ENCODE peak calls at places on chromosomes 1 and 21, in five cellular contexts. Y is Caki2, X is thoracic aorta, T is cardiac fibroblast, O is fibroblast of pulmonary artery. N is an unnamed sample.

GRCh38 chr21:34807881-34808568 is 139.2 kb downstream of the CLIC6 start:
- DNase-seq in T (peak; percentile 94), O (peak; percentile 96), Y (peak; percentile 80), X (no peak), N (peak; percentile 97)

GRCh38 chr1:113763651-113764050 is 4.4 kb upstream of the PHTF1 start:
- DNase-seq in Y (no peak), X (no peak), O (no peak), T (no peak), N (no peak)

GRCh38 chr1:22711591-22712501 is 1.2 kb downstream of the EPHB2 start:
- DNase-seq in Y (no peak), O (peak; percentile 30), X (no peak), T (peak; percentile 27), N (peak; percentile 48)

GRCh38 chr1:177302365-177303044 is 131.7 kb downstream of the BRINP2 start:
- DNase-seq in X (no peak), Y (no peak), O (no peak), T (peak; percentile 10), N (no peak)

GRCh38 chr1:51969038-51969705 is 21.3 kb downstream of the RAB3B start:
- DNase-seq in X (no peak), Y (no peak), O (peak; percentile 77), T (peak; percentile 65), N (peak; percentile 92)

GRCh38 chr1:47378147-47378546 is 37.9 kb upstream of the FOXE3 start:
- DNase-seq in Y (no peak), O (no peak), T (no peak), X (no peak), N (peak; percentile 46)

GRCh38 chr1:94081566-94082344 is 39.2 kb downstream of the ABCA4 start:
- DNase-seq in X (no peak), O (peak; percentile 69), Y (peak; percentile 39), T (peak; percentile 71), N (peak; percentile 62)

GRCh38 chr1:78176448-78176847 is 130.7 kb downstream of the GIPC2 start:
- DNase-seq in Y (no peak), O (peak; percentile 85), T (peak; percentile 85), X (no peak), N (peak; percentile 88)

GRCh38 chr21:32593690-32594089 is 8.4 kb upstream of the TCP10L start:
- DNase-seq in Y (no peak), X (no peak), T (no peak), O (no peak), N (no peak)

GRCh38 chr1:168164771-168165170 is 14.0 kb upstream of the TIPRL start:
- DNase-seq in T (no peak), Y (no peak), X (no peak), O (no peak), N (no peak)

GRCh38 chr1:61618755-61619154 is 106.2 kb downstream of the TM2D1 start:
- DNase-seq in O (no peak), X (no peak), Y (no peak), T (no peak), N (no peak)

GRCh38 chr1:153962088-153963029 is 978 bp downstream of the SLC39A1 start:
- DNase-seq in Y (peak; percentile 55), X (no peak), T (peak; percentile 58), O (peak; percentile 48), N (peak; percentile 43)

GRCh38 chr1:24126023-24126671 is 14.2 kb upstream of the MYOM3 start:
- DNase-seq in X (no peak), O (peak; percentile 43), Y (no peak), T (peak; percentile 43), N (peak; percentile 34)

GRCh38 chr1:200329208-200329882 is 80.5 kb downstream of the ZNF281 start:
- DNase-seq in O (no peak), T (no peak), Y (no peak), X (no peak), N (no peak)

GRCh38 chr1:226640288-226640687 is 91.7 kb downstream of the STUM start:
- DNase-seq in X (no peak), Y (no peak), O (no peak), T (no peak), N (no peak)

N was measured in fibroblast of the aortic adventitia.